ENCODE peak calls at places on chromosomes 16 and 17, in seven cellular contexts. N, T, H, G, L, O and K are unnamed samples. For H3K4me1, the result is how much of the 10 kb centered on the place peaks cover.

GRCh38 chr16:633336-634050 is 2.6 kb downstream of the METTL26 start:
- DNase-seq in N (no peak), T (no peak), H (no peak), G (no peak), L (no peak), O (no peak), K (no peak)

GRCh38 chr16:11636172-11636721 is 32.0 kb upstream of the SNN start:
- DNase-seq in N (no peak), T (no peak), H (no peak), G (no peak), L (peak), O (peak), K (no peak)

GRCh38 chr16:2954228-2954627 is 9.8 kb upstream of the KREMEN2 start:
- DNase-seq in N (no peak), T (no peak), H (no peak), G (no peak), L (no peak), O (no peak), K (no peak)

GRCh38 chr16:86042996-86043725 is 144.2 kb downstream of the IRF8 start:
- DNase-seq in N (no peak), T (no peak), H (peak), G (no peak), L (no peak), O (no peak), K (no peak)

GRCh38 chr17:49085565-49086315 is 46.8 kb upstream of the B4GALNT2 start:
- DNase-seq in N (no peak), T (no peak), H (no peak), G (no peak), L (no peak), O (no peak), K (no peak)

GRCh38 chr17:44360826-44361225 is 2.8 kb downstream of the FAM171A2 start:
- DNase-seq in N (no peak), T (no peak), H (no peak), G (no peak), L (peak), O (peak), K (no peak)

GRCh38 chr17:50169121-50169764 is 3.4 kb downstream of the SGCA start:
- DNase-seq in N (peak), T (no peak), H (no peak), G (peak), L (peak), O (peak), K (no peak)

GRCh38 chr16:66714659-66715307 is 18.2 kb upstream of the CMTM4 start:
- DNase-seq in N (no peak), T (no peak), H (no peak), G (no peak), L (no peak), O (no peak), K (no peak)

GRCh38 chr17:82527893-82528292 is 8.4 kb downstream of the FOXK2 start:
- DNase-seq in N (no peak), T (no peak), H (no peak), G (no peak), L (no peak), O (no peak), K (no peak)

GRCh38 chr17:82531431-82531881 is 11.9 kb downstream of the FOXK2 start:
- DNase-seq in N (no peak), T (no peak), H (no peak), G (no peak), L (no peak), O (no peak), K (no peak)

GRCh38 chr17:82529914-82530300 is 10.4 kb downstream of the FOXK2 start:
- DNase-seq in N (no peak), T (no peak), H (no peak), G (no peak), L (no peak), O (no peak), K (no peak)

GRCh38 chr17:82525712-82526111 is 6.2 kb downstream of the FOXK2 start:
- DNase-seq in N (no peak), T (no peak), H (no peak), G (no peak), L (no peak), O (no peak), K (no peak)

DNA sequence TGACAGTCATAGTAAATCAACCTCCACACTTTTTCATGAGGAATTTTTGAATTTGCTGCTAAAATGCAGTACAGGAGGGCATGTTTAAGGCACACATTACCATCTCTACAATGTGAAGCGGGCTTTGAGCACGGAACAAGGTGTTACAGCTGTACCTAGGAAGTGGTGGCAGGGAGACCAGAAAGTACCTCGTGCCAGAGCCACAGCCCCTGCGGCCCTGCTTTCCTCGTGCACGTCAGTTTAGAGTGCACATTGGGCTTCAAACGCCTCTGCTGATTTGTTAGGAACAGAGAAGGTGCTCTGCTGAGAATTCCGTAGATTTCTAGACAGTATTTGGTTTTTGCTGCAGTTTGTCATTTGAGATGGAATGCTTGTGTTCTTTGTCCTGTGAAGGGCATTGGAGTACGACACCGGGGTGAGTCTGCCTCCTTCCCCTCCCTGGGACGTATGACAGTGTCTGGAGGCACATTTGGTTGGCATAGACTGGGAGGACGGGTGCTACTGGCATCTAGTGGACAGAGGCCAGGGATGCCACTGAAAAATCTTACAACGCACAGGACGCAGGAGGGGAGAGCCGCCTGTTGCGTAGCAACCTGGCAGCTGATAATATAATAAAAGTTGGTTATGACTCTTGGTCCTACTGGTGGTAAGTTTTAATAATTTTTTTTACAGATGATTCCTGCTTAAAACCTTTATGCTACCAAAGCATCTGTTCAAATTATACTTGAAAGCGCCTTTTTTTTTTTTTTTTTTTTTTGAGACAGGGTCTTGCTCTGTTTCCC is 9.1 kb downstream of the FOXK2 start:
- DNase-seq in N (peak), T (peak), H (peak), G (no peak), L (no peak), O (peak), K (peak)
- TF ChIP-seq CTCF in N (peak), T (no peak), H (peak), G (peak), L (peak), O (peak), K (peak)

GRCh38 chr17:65360961-65361552 is 200.4 kb downstream of the AXIN2 start:
- DNase-seq in N (no peak), T (no peak), H (no peak), G (no peak), L (no peak), O (no peak), K (no peak)
- H3K27ac ChIP-seq in N (no peak), T (no peak), H (no peak), G (no peak), L (no peak), O (no peak), K (no peak)

DNA sequence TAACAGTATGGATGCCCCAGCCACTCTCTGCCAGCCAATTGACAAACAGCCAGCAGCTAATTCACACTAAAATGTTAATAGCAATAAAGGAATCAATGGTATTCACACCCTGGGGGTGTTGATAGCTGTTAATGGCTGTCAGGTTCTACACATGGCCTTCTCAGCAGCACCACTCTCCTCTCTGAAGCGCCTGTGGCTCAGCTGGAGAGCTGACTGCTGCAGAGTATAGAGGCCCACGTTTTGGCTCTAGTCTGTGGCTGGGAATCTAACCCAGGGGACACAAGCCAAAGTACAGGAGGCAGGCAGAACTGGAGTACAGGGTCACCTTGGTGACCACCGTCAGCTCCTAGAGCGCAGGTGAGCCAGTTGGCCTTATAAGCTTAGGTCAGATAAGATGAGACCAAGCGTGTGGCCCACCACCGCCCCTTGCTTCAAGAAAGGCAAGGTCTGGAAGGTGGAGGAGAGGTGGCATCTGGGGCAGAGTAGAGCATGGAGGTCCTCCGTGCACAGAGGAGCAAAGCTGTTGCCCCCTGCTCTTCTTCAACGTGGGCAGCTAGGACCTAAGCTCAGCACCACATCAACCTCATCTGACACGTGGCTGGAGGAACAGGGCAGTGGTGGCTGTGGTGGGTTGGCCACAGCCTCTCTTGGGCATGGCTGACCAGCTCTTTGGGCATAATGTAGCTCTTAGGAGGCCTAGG is 25.4 kb downstream of the CCR7 start:
- DNase-seq in N (no peak), T (no peak), H (no peak), G (no peak), L (no peak), O (no peak), K (no peak)
- H3K4me1 ChIP-seq in N (half or more), T (under half), H (half or more), G (half or more), L (under half), O (under half), K (half or more)

DNA sequence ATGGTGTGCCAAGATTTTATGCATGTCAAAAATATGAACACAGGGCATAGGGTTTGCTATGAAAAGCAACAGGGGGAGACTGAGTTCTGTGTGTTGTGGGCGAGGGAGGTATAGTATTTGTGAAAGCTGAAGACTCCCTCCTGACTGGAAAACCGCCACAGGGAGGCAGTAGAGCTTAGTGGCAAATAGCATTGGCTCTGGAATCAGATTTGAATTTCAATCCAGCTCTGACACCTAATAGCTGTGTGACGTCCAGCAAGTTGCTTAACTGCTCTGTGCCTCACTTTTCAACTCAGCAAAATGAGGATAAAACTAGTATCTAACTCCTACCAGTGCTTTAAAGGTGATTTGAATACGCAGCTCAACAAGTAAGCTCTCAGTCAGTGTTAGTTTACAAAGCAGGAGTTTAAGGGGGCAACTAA is 22.0 kb downstream of the KPNA2 start:
- DNase-seq in N (no peak), T (no peak), H (no peak), G (no peak), L (peak), O (no peak), K (no peak)
- TF ChIP-seq CTCF in N (peak), T (no peak), H (peak), G (no peak), L (peak), O (peak), K (no peak)

DNA sequence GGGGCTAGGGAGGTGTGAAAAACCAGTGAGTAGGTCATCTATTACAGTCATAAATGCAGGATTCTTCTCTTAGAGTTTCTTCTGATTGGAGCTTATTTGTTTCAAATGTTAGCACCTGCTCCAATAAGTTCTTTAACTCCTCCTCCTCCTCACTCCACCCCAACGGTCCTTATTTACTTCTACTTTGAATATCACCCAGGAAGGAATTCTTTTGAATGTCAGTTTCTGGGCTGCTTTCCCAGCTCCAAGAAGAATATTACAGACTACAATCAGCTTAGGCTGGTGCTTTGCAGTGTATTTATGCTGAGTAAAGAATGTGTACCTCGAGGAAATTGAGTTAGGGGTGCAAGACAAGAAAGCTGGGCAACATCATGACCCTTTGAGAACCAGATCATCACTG is 30.8 kb downstream of the MAP3K3 start:
- DNase-seq in N (no peak), T (no peak), H (no peak), G (no peak), L (no peak), O (no peak), K (no peak)
- H3K27ac ChIP-seq in N (no peak), T (no peak), H (no peak), G (no peak), L (no peak), O (no peak), K (no peak)

GRCh38 chr17:69059458-69060205 is 1.1 kb downstream of the ABCA9 start:
- DNase-seq in N (no peak), T (no peak), H (no peak), G (no peak), L (no peak), O (no peak), K (no peak)

GRCh38 chr17:69055334-69055733 is 5.4 kb downstream of the ABCA9 start:
- DNase-seq in N (no peak), T (no peak), H (no peak), G (no peak), L (no peak), O (no peak), K (no peak)

GRCh38 chr17:69058165-69058564 is 2.6 kb downstream of the ABCA9 start:
- DNase-seq in N (no peak), T (no peak), H (no peak), G (no peak), L (peak), O (peak), K (no peak)

GRCh38 chr17:69057280-69057679 is 3.4 kb downstream of the ABCA9 start:
- DNase-seq in N (no peak), T (no peak), H (no peak), G (no peak), L (no peak), O (no peak), K (no peak)

DNA sequence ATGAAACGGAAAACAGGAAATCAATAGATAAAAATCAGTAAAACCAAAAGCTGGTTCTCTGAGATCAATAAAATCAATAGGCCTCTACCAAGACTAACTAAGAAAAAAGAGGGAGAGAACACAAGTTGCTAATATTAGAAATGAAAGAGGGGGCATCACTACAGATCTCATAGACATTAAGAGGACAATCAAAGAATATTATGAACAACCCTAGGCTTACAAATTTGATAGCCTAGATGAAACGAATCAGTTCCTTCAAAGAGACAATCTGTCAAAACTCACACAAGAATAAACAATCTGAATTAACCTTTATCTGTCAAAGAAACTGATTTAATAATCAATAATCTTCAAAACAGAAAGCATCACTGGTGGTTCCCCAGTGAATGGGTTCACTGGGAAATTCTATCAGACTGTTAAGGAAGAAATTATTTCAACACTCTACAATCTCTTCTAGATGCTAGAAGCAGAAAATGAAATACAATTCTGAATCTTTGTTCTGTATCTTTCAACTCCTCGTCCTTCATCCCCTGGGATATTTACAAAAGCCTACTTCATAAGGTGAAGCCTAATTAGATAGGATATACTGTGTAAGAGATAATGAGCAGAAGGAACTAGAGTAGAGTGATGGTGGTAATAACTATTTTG is 4.4 kb downstream of the ABCA9 start:
- DNase-seq in N (no peak), T (no peak), H (no peak), G (no peak), L (no peak), O (no peak), K (no peak)
- H3K4me1 ChIP-seq in N (under half), T (under half), H (under half), G (under half), L (under half), O (under half), K (under half)

GRCh38 chr16:50627419-50627818 is 53.7 kb downstream of the SNX20 start:
- DNase-seq in N (peak), T (no peak), H (peak), G (no peak), L (peak), O (peak), K (peak)
- TF ChIP-seq CTCF in N (peak), T (no peak), H (peak), G (peak), L (peak), O (peak), K (no peak)

GRCh38 chr17:28053044-28053670 is 10.7 kb downstream of the NLK start:
- DNase-seq in N (no peak), T (no peak), H (no peak), G (no peak), L (no peak), O (no peak), K (no peak)
- H3K27ac ChIP-seq in N (no peak), T (no peak), H (no peak), G (peak), L (peak), O (peak), K (no peak)